ENCODE peak calls at places on chromosomes 4 and X, in seven cellular contexts. One of them, this sample, is unnamed. For H3K27me3, the result is how much of the 10 kb centered on the place peaks cover.

GRCh38 chr4:141045848-141046247 is 87.4 kb downstream of the RNF150 start:
- DNase-seq in GM23338: no peak
- DNase-seq in ascending aorta: no peak
- DNase-seq in RWPE2: no peak
- DNase-seq in colonic mucosa: no peak
- DNase-seq in endodermal cell: no peak
- DNase-seq in WERI-Rb-1: no peak
- DNase-seq in this sample: no peak

GRCh38 chr4:127370495-127371069 is 262.2 kb upstream of the INTU start:
- DNase-seq in GM23338: no peak
- DNase-seq in ascending aorta: no peak
- DNase-seq in RWPE2: no peak
- DNase-seq in colonic mucosa: no peak
- DNase-seq in endodermal cell: no peak
- DNase-seq in WERI-Rb-1: no peak
- DNase-seq in this sample: no peak

GRCh38 chr4:108360857-108361820 is 192.4 kb upstream of the LEF1 start:
- DNase-seq in GM23338: peak
- DNase-seq in ascending aorta: no peak
- DNase-seq in RWPE2: no peak
- DNase-seq in colonic mucosa: no peak
- DNase-seq in endodermal cell: peak
- DNase-seq in WERI-Rb-1: no peak
- DNase-seq in this sample: peak

GRCh38 chr4:73315091-73315490 is 56.5 kb upstream of the ANKRD17 start:
- DNase-seq in GM23338: no peak
- DNase-seq in ascending aorta: no peak
- DNase-seq in RWPE2: no peak
- DNase-seq in colonic mucosa: no peak
- DNase-seq in endodermal cell: no peak
- DNase-seq in WERI-Rb-1: no peak
- DNase-seq in this sample: no peak

GRCh38 chrX:107924136-107924746 is 57.9 kb downstream of the TEX13B start:
- DNase-seq in GM23338: no peak
- DNase-seq in ascending aorta: no peak
- DNase-seq in RWPE2: no peak
- DNase-seq in colonic mucosa: no peak
- DNase-seq in endodermal cell: no peak
- DNase-seq in WERI-Rb-1: no peak
- DNase-seq in this sample: no peak

GRCh38 chrX:14964500-14964899 is 91.3 kb downstream of the MOSPD2 start:
- DNase-seq in GM23338: no peak
- DNase-seq in ascending aorta: no peak
- DNase-seq in RWPE2: no peak
- DNase-seq in colonic mucosa: no peak
- DNase-seq in endodermal cell: no peak
- DNase-seq in WERI-Rb-1: no peak
- DNase-seq in this sample: no peak

GRCh38 chr4:169184236-169184635 is 86.5 kb downstream of the SH3RF1 start:
- DNase-seq in GM23338: no peak
- DNase-seq in ascending aorta: no peak
- DNase-seq in RWPE2: no peak
- DNase-seq in colonic mucosa: no peak
- DNase-seq in endodermal cell: no peak
- DNase-seq in WERI-Rb-1: no peak
- DNase-seq in this sample: no peak

GRCh38 chr4:5705672-5706310 is 2.6 kb downstream of the EVC2 start:
- DNase-seq in GM23338: no peak
- DNase-seq in ascending aorta: no peak
- DNase-seq in RWPE2: no peak
- DNase-seq in colonic mucosa: no peak
- DNase-seq in endodermal cell: no peak
- DNase-seq in WERI-Rb-1: no peak
- DNase-seq in this sample: no peak

GRCh38 chrX:150454508-150455219 is 91.5 kb downstream of the MAMLD1 start:
- DNase-seq in GM23338: no peak
- DNase-seq in ascending aorta: no peak
- DNase-seq in RWPE2: no peak
- DNase-seq in colonic mucosa: no peak
- DNase-seq in endodermal cell: no peak
- DNase-seq in WERI-Rb-1: no peak
- DNase-seq in this sample: no peak

GRCh38 chr4:90293320-90293719 is 166.1 kb downstream of the CCSER1 start:
- DNase-seq in GM23338: peak
- DNase-seq in ascending aorta: no peak
- DNase-seq in RWPE2: no peak
- DNase-seq in colonic mucosa: no peak
- DNase-seq in endodermal cell: no peak
- DNase-seq in WERI-Rb-1: no peak
- DNase-seq in this sample: no peak

GRCh38 chr4:74327751-74328150 is 19.5 kb downstream of the EPGN start:
- DNase-seq in GM23338: no peak
- DNase-seq in ascending aorta: no peak
- DNase-seq in RWPE2: no peak
- DNase-seq in colonic mucosa: no peak
- DNase-seq in endodermal cell: no peak
- DNase-seq in WERI-Rb-1: no peak
- DNase-seq in this sample: no peak

GRCh38 chr4:74328501-74328900 is 20.2 kb downstream of the EPGN start:
- DNase-seq in GM23338: no peak
- DNase-seq in ascending aorta: no peak
- DNase-seq in RWPE2: no peak
- DNase-seq in colonic mucosa: no peak
- DNase-seq in endodermal cell: no peak
- DNase-seq in WERI-Rb-1: no peak
- DNase-seq in this sample: no peak

GRCh38 chr4:74325886-74326285 is 17.6 kb downstream of the EPGN start:
- DNase-seq in GM23338: no peak
- DNase-seq in ascending aorta: no peak
- DNase-seq in RWPE2: no peak
- DNase-seq in colonic mucosa: no peak
- DNase-seq in endodermal cell: no peak
- DNase-seq in WERI-Rb-1: no peak
- DNase-seq in this sample: no peak

GRCh38 chr4:74320559-74321118 is 12.4 kb downstream of the EPGN start:
- DNase-seq in GM23338: peak
- DNase-seq in ascending aorta: no peak
- DNase-seq in RWPE2: peak
- DNase-seq in colonic mucosa: peak
- DNase-seq in endodermal cell: peak
- DNase-seq in WERI-Rb-1: peak
- DNase-seq in this sample: peak

GRCh38 chr4:74324262-74324661 is 16.0 kb downstream of the EPGN start:
- DNase-seq in GM23338: no peak
- DNase-seq in ascending aorta: no peak
- DNase-seq in RWPE2: no peak
- DNase-seq in colonic mucosa: no peak
- DNase-seq in endodermal cell: no peak
- DNase-seq in WERI-Rb-1: no peak
- DNase-seq in this sample: no peak
- H3K4me3 ChIP-seq in GM23338: no peak
- H3K4me3 ChIP-seq in ascending aorta: no peak
- H3K4me3 ChIP-seq in RWPE2: no peak
- H3K4me3 ChIP-seq in colonic mucosa: no peak
- H3K4me3 ChIP-seq in endodermal cell: no peak
- H3K4me3 ChIP-seq in WERI-Rb-1: no peak
- H3K4me3 ChIP-seq in this sample: no peak

GRCh38 chr4:144754562-144755410 is 108.8 kb downstream of the HHIP start:
- DNase-seq in GM23338: peak
- DNase-seq in ascending aorta: no peak
- DNase-seq in RWPE2: no peak
- DNase-seq in colonic mucosa: no peak
- DNase-seq in endodermal cell: peak
- DNase-seq in WERI-Rb-1: peak
- DNase-seq in this sample: no peak
- TF ChIP-seq CTCF in GM23338: peak
- TF ChIP-seq CTCF in ascending aorta: peak
- TF ChIP-seq CTCF in RWPE2: peak
- TF ChIP-seq CTCF in colonic mucosa: no peak
- TF ChIP-seq CTCF in endodermal cell: peak
- TF ChIP-seq CTCF in WERI-Rb-1: peak
- TF ChIP-seq CTCF in this sample: peak

GRCh38 chr4:183716302-183716701 is 57.2 kb downstream of the TRAPPC11 start:
- DNase-seq in GM23338: no peak
- DNase-seq in ascending aorta: no peak
- DNase-seq in RWPE2: no peak
- DNase-seq in colonic mucosa: no peak
- DNase-seq in endodermal cell: no peak
- DNase-seq in WERI-Rb-1: no peak
- DNase-seq in this sample: no peak
- H3K27me3 ChIP-seq in GM23338: under half
- H3K27me3 ChIP-seq in ascending aorta: under half
- H3K27me3 ChIP-seq in RWPE2: under half
- H3K27me3 ChIP-seq in colonic mucosa: under half
- H3K27me3 ChIP-seq in endodermal cell: under half
- H3K27me3 ChIP-seq in WERI-Rb-1: under half
- H3K27me3 ChIP-seq in this sample: under half

DNA sequence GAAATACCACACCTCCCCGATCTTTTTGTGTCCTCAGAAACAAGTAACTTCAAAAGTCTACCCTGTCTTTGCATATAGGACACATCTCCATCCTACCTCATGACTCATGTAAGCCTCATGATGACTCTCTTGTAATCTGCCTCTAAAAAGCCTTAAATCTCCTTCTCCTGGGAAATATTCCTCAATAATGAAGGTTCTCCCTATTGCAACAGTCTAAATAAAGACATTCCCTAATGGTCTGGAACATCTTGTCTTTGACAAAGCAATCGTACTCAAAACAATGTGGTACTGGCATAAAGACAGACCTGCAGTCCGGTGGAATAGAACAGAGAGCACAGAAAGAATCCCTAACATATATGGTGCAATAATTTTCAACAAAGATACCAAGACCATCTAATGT is 257.7 kb downstream of the OPHN1 start:
- DNase-seq in GM23338: no peak
- DNase-seq in ascending aorta: no peak
- DNase-seq in RWPE2: no peak
- DNase-seq in colonic mucosa: no peak
- DNase-seq in endodermal cell: no peak
- DNase-seq in WERI-Rb-1: no peak
- DNase-seq in this sample: no peak
- H3K4me3 ChIP-seq in GM23338: no peak
- H3K4me3 ChIP-seq in ascending aorta: no peak
- H3K4me3 ChIP-seq in RWPE2: no peak
- H3K4me3 ChIP-seq in colonic mucosa: no peak
- H3K4me3 ChIP-seq in endodermal cell: no peak
- H3K4me3 ChIP-seq in WERI-Rb-1: no peak
- H3K4me3 ChIP-seq in this sample: no peak

DNA sequence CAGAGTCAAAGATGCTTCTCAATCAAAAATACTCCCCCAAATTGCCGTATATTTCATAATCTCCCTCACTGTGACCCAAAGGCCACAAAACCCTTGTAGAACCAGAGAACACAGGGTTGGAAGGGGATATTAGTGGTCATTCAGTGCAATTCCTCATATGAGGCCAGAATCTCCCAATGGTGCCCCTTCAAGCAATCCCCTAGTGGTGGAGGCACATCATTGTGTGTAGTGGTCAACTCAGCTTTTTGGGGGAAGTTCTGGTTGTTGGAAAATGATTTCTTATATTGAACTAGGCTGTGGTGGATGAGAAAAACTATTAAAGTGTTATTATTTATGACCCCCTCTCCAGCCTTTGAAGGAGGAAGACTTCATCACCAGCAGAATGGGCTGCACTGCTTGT is 17.6 kb upstream of the BOD1L1 start:
- DNase-seq in GM23338: peak
- DNase-seq in ascending aorta: no peak
- DNase-seq in RWPE2: no peak
- DNase-seq in colonic mucosa: no peak
- DNase-seq in endodermal cell: no peak
- DNase-seq in WERI-Rb-1: no peak
- DNase-seq in this sample: no peak
- TF ChIP-seq CTCF in GM23338: peak
- TF ChIP-seq CTCF in ascending aorta: no peak
- TF ChIP-seq CTCF in RWPE2: no peak
- TF ChIP-seq CTCF in colonic mucosa: no peak
- TF ChIP-seq CTCF in endodermal cell: peak
- TF ChIP-seq CTCF in WERI-Rb-1: peak
- TF ChIP-seq CTCF in this sample: peak

GRCh38 chr4:8163026-8163425 is 4.4 kb upstream of the ABLIM2 start:
- DNase-seq in GM23338: no peak
- DNase-seq in ascending aorta: no peak
- DNase-seq in RWPE2: no peak
- DNase-seq in colonic mucosa: no peak
- DNase-seq in endodermal cell: no peak
- DNase-seq in WERI-Rb-1: no peak
- DNase-seq in this sample: no peak
- H3K27me3 ChIP-seq in GM23338: under half
- H3K27me3 ChIP-seq in ascending aorta: under half
- H3K27me3 ChIP-seq in RWPE2: under half
- H3K27me3 ChIP-seq in colonic mucosa: under half
- H3K27me3 ChIP-seq in endodermal cell: under half
- H3K27me3 ChIP-seq in WERI-Rb-1: under half
- H3K27me3 ChIP-seq in this sample: under half

GRCh38 chrX:69139516-69139915 is 25.7 kb downstream of the PJA1 start:
- DNase-seq in GM23338: no peak
- DNase-seq in ascending aorta: no peak
- DNase-seq in RWPE2: no peak
- DNase-seq in colonic mucosa: no peak
- DNase-seq in endodermal cell: no peak
- DNase-seq in WERI-Rb-1: no peak
- DNase-seq in this sample: no peak

GRCh38 chrX:69136546-69137331 is 28.5 kb downstream of the PJA1 start:
- DNase-seq in GM23338: peak
- DNase-seq in ascending aorta: no peak
- DNase-seq in RWPE2: no peak
- DNase-seq in colonic mucosa: peak
- DNase-seq in endodermal cell: peak
- DNase-seq in WERI-Rb-1: no peak
- DNase-seq in this sample: no peak

GRCh38 chrX:69138512-69138911 is 26.7 kb downstream of the PJA1 start:
- DNase-seq in GM23338: no peak
- DNase-seq in ascending aorta: no peak
- DNase-seq in RWPE2: no peak
- DNase-seq in colonic mucosa: no peak
- DNase-seq in endodermal cell: no peak
- DNase-seq in WERI-Rb-1: no peak
- DNase-seq in this sample: no peak

GRCh38 chrX:69137911-69138310 is 27.3 kb downstream of the PJA1 start:
- DNase-seq in GM23338: no peak
- DNase-seq in ascending aorta: no peak
- DNase-seq in RWPE2: no peak
- DNase-seq in colonic mucosa: no peak
- DNase-seq in endodermal cell: no peak
- DNase-seq in WERI-Rb-1: no peak
- DNase-seq in this sample: no peak

DNA sequence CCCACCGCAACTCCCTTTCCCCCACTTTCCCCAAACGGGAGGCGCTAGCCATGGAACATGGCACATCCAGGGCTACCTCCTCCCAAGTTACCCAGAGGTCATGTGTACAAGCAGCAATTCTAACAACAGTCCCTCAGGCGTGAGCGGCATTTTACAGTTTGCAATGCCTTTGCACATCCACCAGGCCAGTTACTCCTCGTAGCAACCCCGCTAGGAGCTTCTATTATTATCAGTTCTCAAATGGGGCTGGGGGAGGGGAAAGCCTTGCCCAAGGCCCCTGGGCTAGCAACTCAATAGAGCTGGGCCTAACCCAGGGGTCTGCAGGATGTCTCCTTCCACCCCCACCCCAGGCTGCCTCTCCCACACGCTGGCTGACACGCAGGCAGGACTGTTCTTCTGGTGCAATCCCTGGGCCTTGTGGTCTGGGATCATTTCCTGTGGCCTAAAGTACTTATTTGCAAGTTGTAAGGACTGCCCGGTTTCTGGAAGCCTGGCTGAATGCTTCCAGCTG is 27.8 kb downstream of the PJA1 start:
- DNase-seq in GM23338: peak
- DNase-seq in ascending aorta: no peak
- DNase-seq in RWPE2: no peak
- DNase-seq in colonic mucosa: no peak
- DNase-seq in endodermal cell: peak
- DNase-seq in WERI-Rb-1: no peak
- DNase-seq in this sample: no peak
- H3K4me3 ChIP-seq in GM23338: peak
- H3K4me3 ChIP-seq in ascending aorta: no peak
- H3K4me3 ChIP-seq in RWPE2: no peak
- H3K4me3 ChIP-seq in colonic mucosa: no peak
- H3K4me3 ChIP-seq in endodermal cell: no peak
- H3K4me3 ChIP-seq in WERI-Rb-1: no peak
- H3K4me3 ChIP-seq in this sample: no peak